ENCODE peak calls at places on chromosomes 11 and 22, in four cellular contexts. C, S, X and B are unnamed samples.

GRCh38 chr11:31808721-31809542 is 2.2 kb downstream of the PAX6 start:
- DNase-seq in S (no peak), X (no peak), C (no peak), B (no peak)

GRCh38 chr11:63504933-63505586 is 824 bp upstream of the LGALS12 start:
- DNase-seq in X (no peak), S (no peak), C (no peak), B (peak; percentile 65)

GRCh38 chr11:23961503-23962338 is 535.1 kb upstream of the LUZP2 start:
- DNase-seq in C (no peak), S (no peak), X (no peak), B (no peak)

GRCh38 chr11:15471028-15471708 is 356.4 kb downstream of the INSC start:
- DNase-seq in S (no peak), C (peak; percentile 45), X (no peak), B (no peak)

GRCh38 chr22:21807545-21807944 is 59.9 kb downstream of the MAPK1 start:
- DNase-seq in X (no peak), S (no peak), C (no peak), B (no peak)

GRCh38 chr22:25131198-25131887 is 68.3 kb upstream of the CRYBB3 start:
- DNase-seq in S (no peak), C (peak; percentile 30), X (no peak), B (no peak)

GRCh38 chr11:94740975-94741707 is 27.0 kb upstream of the AMOTL1 start:
- DNase-seq in S (peak; percentile 84), X (no peak), C (no peak), B (peak; percentile 54)

GRCh38 chr11:124670732-124671131 is 2.8 kb downstream of the SIAE start:
- DNase-seq in S (no peak), X (no peak), C (no peak), B (no peak)

GRCh38 chr11:70912226-70912840 is 340.0 kb downstream of the SHANK2 start:
- DNase-seq in S (no peak), X (no peak), C (no peak), B (no peak)

GRCh38 chr11:64356498-64357411 is 2.2 kb upstream of the RPS6KA4 start:
- DNase-seq in C (no peak), X (no peak), S (peak; percentile 88), B (no peak)

GRCh38 chr11:30392221-30392784 is 69.4 kb downstream of the ARL14EP start:
- DNase-seq in C (no peak), X (no peak), S (no peak), B (no peak)

GRCh38 chr22:49963647-49964026 is 3.1 kb downstream of the PIM3 start:
- DNase-seq in C (peak; percentile 43), X (peak; percentile 13), S (no peak), B (no peak)

GRCh38 chr11:129785383-129786111 is 30.1 kb upstream of the TMEM45B start:
- DNase-seq in S (no peak), C (no peak), X (no peak), B (no peak)

GRCh38 chr11:61092280-61092766 is 10.0 kb upstream of the CD5 start:
- DNase-seq in X (no peak), C (peak; percentile 26), S (no peak), B (no peak)

GRCh38 chr22:19960491-19961200 is 19.0 kb upstream of the TXNRD2 start:
- DNase-seq in X (no peak), S (no peak), C (no peak), B (no peak)
- TF ChIP-seq POLR2A in X (no peak), S (no peak), C (no peak), B (no peak)

DNA sequence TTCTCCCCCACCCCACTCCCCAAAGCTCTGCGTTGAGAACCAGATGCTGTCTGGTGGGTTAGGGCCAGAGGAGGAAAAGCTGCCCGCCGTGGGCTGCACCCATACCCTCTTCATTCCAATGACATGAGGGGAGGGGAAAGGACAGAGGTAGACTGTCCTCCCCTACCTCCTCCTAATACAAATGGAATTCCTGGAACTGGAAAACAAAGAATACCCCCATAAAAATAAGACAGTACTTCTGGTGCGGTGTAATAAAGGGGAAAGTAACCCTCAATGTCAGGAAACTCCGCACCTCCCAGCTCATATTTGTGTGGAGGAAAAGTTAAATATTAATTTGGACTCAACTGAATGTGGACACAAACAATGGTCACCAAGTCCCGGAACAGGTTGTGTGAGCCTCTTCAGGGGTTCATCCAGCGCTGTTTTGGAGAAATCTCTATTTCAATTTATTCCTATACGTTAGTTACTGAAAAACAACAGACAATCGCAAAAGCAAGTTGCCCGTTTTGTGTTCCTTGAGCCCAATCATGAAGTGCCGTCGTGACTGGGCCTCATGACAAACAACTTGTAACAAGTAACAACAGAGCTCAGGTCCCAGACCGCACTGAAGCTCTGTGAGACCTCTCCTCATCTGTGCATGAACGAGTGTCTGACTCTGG is 55.0 kb upstream of the B3GAT1 start:
- DNase-seq in C (peak; percentile 48), S (no peak), X (no peak), B (no peak)
- H3K4me3 ChIP-seq in C (no peak overlapping the region), S (no peak overlapping the region), X (no peak overlapping the region), B (no peak overlapping the region)

GRCh38 chr11:67240575-67241389 is 25.5 kb upstream of the GRK2 start:
- DNase-seq in C (peak; percentile 82), X (no peak), S (peak; percentile 56), B (peak; percentile 42)
- TF ChIP-seq POLR2A in C (peak; percentile 47), X (no peak), S (no peak), B (no peak)

GRCh38 chr11:75737314-75737713 is 19.7 kb downstream of the MOGAT2 start:
- DNase-seq in S (no peak), C (no peak), X (no peak), B (no peak)
- H3K4me3 ChIP-seq in S (no peak overlapping the region), C (no peak overlapping the region), X (no peak overlapping the region), B (no peak overlapping the region)

DNA sequence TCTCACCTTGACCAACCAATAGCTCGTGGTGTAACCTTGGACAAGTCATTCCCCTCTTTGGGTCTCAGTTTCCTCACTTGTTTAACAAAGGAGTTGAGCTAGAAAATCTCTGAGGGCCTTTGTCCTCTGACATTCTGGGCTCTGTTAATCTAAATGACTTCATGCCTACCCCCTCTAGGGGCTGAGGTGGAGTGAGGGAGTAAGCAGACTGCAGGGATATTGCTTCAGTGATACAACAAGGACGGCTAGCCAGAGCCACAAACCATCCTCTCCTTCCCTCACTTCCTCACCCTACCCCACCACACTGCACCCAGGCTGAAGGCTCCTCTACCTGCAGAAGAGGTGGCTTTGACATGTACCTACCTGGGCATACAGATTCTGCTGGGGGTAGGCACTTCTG is 34.8 kb downstream of the RELT start:
- DNase-seq in X (no peak), S (no peak), C (no peak), B (no peak)
- TF ChIP-seq POLR2A in X (no peak), S (no peak), C (no peak), B (no peak)